ENCODE peak calls at places on chromosomes 11 and 22, in six cellular contexts. One of them, this sample, is unnamed.

GRCh38 chr11:72598901-72599300 is 75.3 kb downstream of the PDE2A start:
- DNase-seq in mesendoderm: peak; percentile 71
- DNase-seq in H1: peak; percentile 70
- DNase-seq in neuronal stem cell: peak; percentile 37
- DNase-seq in H9: peak; percentile 77
- DNase-seq in IMR-90: peak; percentile 21
- DNase-seq in this sample: peak; percentile 63

GRCh38 chr11:61914471-61915171 is 2.7 kb downstream of the RAB3IL1 start:
- DNase-seq in H9: no peak
- DNase-seq in mesendoderm: no peak
- DNase-seq in IMR-90: no peak
- DNase-seq in H1: no peak
- DNase-seq in neuronal stem cell: no peak
- DNase-seq in this sample: no peak

GRCh38 chr22:28397324-28397723 is 282.3 kb downstream of the TTC28 start:
- DNase-seq in neuronal stem cell: no peak
- DNase-seq in H1: no peak
- DNase-seq in IMR-90: no peak
- DNase-seq in mesendoderm: no peak
- DNase-seq in H9: no peak
- DNase-seq in this sample: peak; percentile 34

GRCh38 chr11:69445131-69445470 is 36.4 kb upstream of the LINC01488 start:
- DNase-seq in IMR-90: no peak
- DNase-seq in H9: no peak
- DNase-seq in neuronal stem cell: no peak
- DNase-seq in H1: no peak
- DNase-seq in mesendoderm: no peak
- DNase-seq in this sample: no peak

GRCh38 chr22:20569059-20570058 is 61.9 kb downstream of the MED15 start:
- DNase-seq in neuronal stem cell: no peak
- DNase-seq in IMR-90: peak; percentile 99
- DNase-seq in H9: no peak
- DNase-seq in H1: no peak
- DNase-seq in mesendoderm: no peak
- DNase-seq in this sample: peak; percentile 98

GRCh38 chr11:18540207-18541009 is 13.7 kb upstream of the TSG101 start:
- DNase-seq in neuronal stem cell: no peak
- DNase-seq in H1: no peak
- DNase-seq in mesendoderm: peak; percentile 21
- DNase-seq in IMR-90: peak; percentile 25
- DNase-seq in H9: no peak
- DNase-seq in this sample: peak; percentile 21

GRCh38 chr22:43094085-43094484 is 4.9 kb upstream of the TTLL1 start:
- DNase-seq in H1: no peak
- DNase-seq in H9: peak; percentile 57
- DNase-seq in neuronal stem cell: no peak
- DNase-seq in IMR-90: peak; percentile 18
- DNase-seq in mesendoderm: peak; percentile 44
- DNase-seq in this sample: no peak

GRCh38 chr11:36186340-36186739 is 102.9 kb downstream of the COMMD9 start:
- DNase-seq in mesendoderm: no peak
- DNase-seq in IMR-90: peak; percentile 87
- DNase-seq in H9: no peak
- DNase-seq in H1: no peak
- DNase-seq in neuronal stem cell: no peak
- DNase-seq in this sample: no peak

GRCh38 chr11:130580372-130580771 is 131.9 kb downstream of the ADAMTS15 start:
- DNase-seq in neuronal stem cell: peak; percentile 71
- DNase-seq in H1: no peak
- DNase-seq in mesendoderm: peak; percentile 97
- DNase-seq in H9: peak; percentile 76
- DNase-seq in IMR-90: peak; percentile 84
- DNase-seq in this sample: peak; percentile 50

GRCh38 chr22:50400931-50401330 is 57.8 kb downstream of the PPP6R2 start:
- DNase-seq in H1: no peak
- DNase-seq in H9: no peak
- DNase-seq in IMR-90: no peak
- DNase-seq in mesendoderm: no peak
- DNase-seq in neuronal stem cell: no peak
- DNase-seq in this sample: no peak

GRCh38 chr11:123235117-123235686 is 40.2 kb upstream of the CLMP start:
- DNase-seq in IMR-90: no peak
- DNase-seq in mesendoderm: peak; percentile 61
- DNase-seq in H9: peak; percentile 76
- DNase-seq in H1: peak; percentile 89
- DNase-seq in neuronal stem cell: no peak
- DNase-seq in this sample: no peak

GRCh38 chr11:61052182-61052972 is 49.9 kb upstream of the CD5 start:
- DNase-seq in neuronal stem cell: no peak
- DNase-seq in H1: no peak
- DNase-seq in H9: no peak
- DNase-seq in IMR-90: no peak
- DNase-seq in mesendoderm: no peak
- DNase-seq in this sample: no peak

GRCh38 chr11:96185220-96185768 is 157.7 kb downstream of the MAML2 start:
- DNase-seq in H9: no peak
- DNase-seq in IMR-90: no peak
- DNase-seq in H1: no peak
- DNase-seq in mesendoderm: no peak
- DNase-seq in neuronal stem cell: no peak
- DNase-seq in this sample: no peak

GRCh38 chr11:111735262-111736116 is 30.7 kb downstream of the PPP2R1B start:
- DNase-seq in mesendoderm: peak; percentile 65
- DNase-seq in H9: no peak
- DNase-seq in H1: no peak
- DNase-seq in IMR-90: peak; percentile 99
- DNase-seq in neuronal stem cell: no peak
- DNase-seq in this sample: peak; percentile 99

GRCh38 chr11:132586801-132587200 is 945.5 kb downstream of the OPCML start:
- DNase-seq in IMR-90: peak; percentile 50
- DNase-seq in H9: no peak
- DNase-seq in neuronal stem cell: no peak
- DNase-seq in H1: no peak
- DNase-seq in mesendoderm: no peak
- DNase-seq in this sample: no peak

GRCh38 chr11:64564947-64565889 is 25.8 kb upstream of the SLC22A12 start:
- DNase-seq in IMR-90: no peak
- DNase-seq in H9: peak; percentile 91
- DNase-seq in neuronal stem cell: no peak
- DNase-seq in mesendoderm: peak; percentile 83
- DNase-seq in H1: peak; percentile 73
- DNase-seq in this sample: no peak

GRCh38 chr11:36391062-36391461 is 95.0 kb downstream of the PRR5L start:
- DNase-seq in H9: no peak
- DNase-seq in H1: no peak
- DNase-seq in neuronal stem cell: no peak
- DNase-seq in IMR-90: no peak
- DNase-seq in mesendoderm: no peak
- DNase-seq in this sample: no peak

GRCh38 chr11:5339771-5340322 is 3.5 kb downstream of the OR51B5 start:
- DNase-seq in IMR-90: no peak
- DNase-seq in neuronal stem cell: no peak
- DNase-seq in H1: no peak
- DNase-seq in mesendoderm: no peak
- DNase-seq in H9: no peak
- DNase-seq in this sample: no peak

GRCh38 chr11:7604331-7604973 is 68.8 kb downstream of the CYB5R2 start:
- DNase-seq in H9: no peak
- DNase-seq in neuronal stem cell: no peak
- DNase-seq in H1: no peak
- DNase-seq in IMR-90: no peak
- DNase-seq in mesendoderm: no peak
- DNase-seq in this sample: no peak
- H2BK120ac ChIP-seq in H9: no peak overlapping the region
- H2BK120ac ChIP-seq in neuronal stem cell: no peak overlapping the region
- H2BK120ac ChIP-seq in H1: no peak overlapping the region
- H2BK120ac ChIP-seq in IMR-90: no peak overlapping the region
- H2BK120ac ChIP-seq in mesendoderm: peak overlapping the region; percentile 45
- H2BK120ac ChIP-seq in this sample: no peak overlapping the region

GRCh38 chr11:9075441-9076000 is 15.9 kb downstream of the SCUBE2 start:
- DNase-seq in H1: no peak
- DNase-seq in IMR-90: no peak
- DNase-seq in mesendoderm: no peak
- DNase-seq in H9: no peak
- DNase-seq in neuronal stem cell: no peak
- DNase-seq in this sample: no peak
- H3K23ac ChIP-seq in H1: no peak overlapping the region
- H3K23ac ChIP-seq in IMR-90: no peak overlapping the region
- H3K23ac ChIP-seq in mesendoderm: no peak overlapping the region
- H3K23ac ChIP-seq in H9: no peak overlapping the region
- H3K23ac ChIP-seq in neuronal stem cell: peak overlapping the region; percentile 16
- H3K23ac ChIP-seq in this sample: no peak overlapping the region

GRCh38 chr11:128335729-128336128 is 251.6 kb downstream of the ETS1 start:
- DNase-seq in IMR-90: no peak
- DNase-seq in H1: no peak
- DNase-seq in H9: no peak
- DNase-seq in mesendoderm: no peak
- DNase-seq in neuronal stem cell: no peak
- DNase-seq in this sample: no peak
- H2BK120ac ChIP-seq in IMR-90: peak overlapping the region; percentile 3
- H2BK120ac ChIP-seq in H1: no peak overlapping the region
- H2BK120ac ChIP-seq in H9: no peak overlapping the region
- H2BK120ac ChIP-seq in mesendoderm: no peak overlapping the region
- H2BK120ac ChIP-seq in neuronal stem cell: no peak overlapping the region
- H2BK120ac ChIP-seq in this sample: no peak overlapping the region

GRCh38 chr22:29870574-29870973 is 12.4 kb upstream of the MTMR3 start:
- DNase-seq in H1: no peak
- DNase-seq in mesendoderm: no peak
- DNase-seq in IMR-90: no peak
- DNase-seq in neuronal stem cell: no peak
- DNase-seq in H9: no peak
- DNase-seq in this sample: no peak
- H3K23ac ChIP-seq in H1: no peak overlapping the region
- H3K23ac ChIP-seq in mesendoderm: no peak overlapping the region
- H3K23ac ChIP-seq in IMR-90: no peak overlapping the region
- H3K23ac ChIP-seq in neuronal stem cell: no peak overlapping the region
- H3K23ac ChIP-seq in H9: no peak overlapping the region
- H3K23ac ChIP-seq in this sample: no peak overlapping the region

GRCh38 chr22:36767035-36767775 is 8.7 kb downstream of the IFT27 start:
- DNase-seq in H1: no peak
- DNase-seq in IMR-90: no peak
- DNase-seq in mesendoderm: no peak
- DNase-seq in neuronal stem cell: no peak
- DNase-seq in H9: peak; percentile 10
- DNase-seq in this sample: no peak
- H2BK120ac ChIP-seq in H1: no peak overlapping the region
- H2BK120ac ChIP-seq in IMR-90: no peak overlapping the region
- H2BK120ac ChIP-seq in mesendoderm: no peak overlapping the region
- H2BK120ac ChIP-seq in neuronal stem cell: no peak overlapping the region
- H2BK120ac ChIP-seq in H9: no peak overlapping the region
- H2BK120ac ChIP-seq in this sample: no peak overlapping the region

GRCh38 chr22:42001706-42002105 is 3.1 kb downstream of the WBP2NL start:
- DNase-seq in mesendoderm: no peak
- DNase-seq in neuronal stem cell: no peak
- DNase-seq in IMR-90: no peak
- DNase-seq in H1: no peak
- DNase-seq in H9: no peak
- DNase-seq in this sample: no peak

GRCh38 chr22:41998361-41999261 is at the start of gene WBP2NL:
- DNase-seq in neuronal stem cell: no peak
- DNase-seq in H9: no peak
- DNase-seq in H1: no peak
- DNase-seq in IMR-90: peak; percentile 51
- DNase-seq in mesendoderm: no peak
- DNase-seq in this sample: no peak

GRCh38 chr22:41996826-41997225 is 1.8 kb upstream of the WBP2NL start:
- DNase-seq in mesendoderm: no peak
- DNase-seq in H9: no peak
- DNase-seq in neuronal stem cell: no peak
- DNase-seq in H1: no peak
- DNase-seq in IMR-90: no peak
- DNase-seq in this sample: no peak

GRCh38 chr22:42000466-42000865 is 1.9 kb downstream of the WBP2NL start:
- DNase-seq in neuronal stem cell: no peak
- DNase-seq in H1: no peak
- DNase-seq in mesendoderm: no peak
- DNase-seq in H9: no peak
- DNase-seq in IMR-90: no peak
- DNase-seq in this sample: no peak

DNA sequence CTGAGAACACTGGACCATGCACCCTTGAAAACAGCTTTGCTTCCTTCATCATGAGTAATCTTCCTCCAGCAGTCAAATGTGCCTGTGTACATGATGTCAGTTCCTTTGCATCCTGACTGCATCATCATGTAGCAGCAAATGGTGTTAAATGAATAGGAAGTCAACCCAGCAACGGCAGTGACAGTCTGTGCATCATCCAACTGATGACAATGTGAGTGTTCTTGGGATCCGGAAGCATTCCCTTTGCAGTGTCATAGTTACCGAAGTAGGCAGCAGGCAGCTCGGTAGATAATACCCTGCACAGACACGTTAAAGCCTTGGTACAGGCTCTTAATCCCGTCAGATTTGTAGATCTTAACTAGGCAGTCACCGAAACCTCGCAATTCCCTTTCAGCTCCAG is 2.5 kb downstream of the WBP2NL start:
- DNase-seq in mesendoderm: no peak
- DNase-seq in H1: no peak
- DNase-seq in H9: no peak
- DNase-seq in IMR-90: peak; percentile 56
- DNase-seq in neuronal stem cell: no peak
- DNase-seq in this sample: peak; percentile 21
- H3K23ac ChIP-seq in mesendoderm: no peak overlapping the region
- H3K23ac ChIP-seq in H1: no peak overlapping the region
- H3K23ac ChIP-seq in H9: no peak overlapping the region
- H3K23ac ChIP-seq in IMR-90: no peak overlapping the region
- H3K23ac ChIP-seq in neuronal stem cell: no peak overlapping the region
- H3K23ac ChIP-seq in this sample: no peak overlapping the region

GRCh38 chr11:37511425-37511933 is 913.4 kb upstream of the RAG2 start:
- DNase-seq in neuronal stem cell: no peak
- DNase-seq in H9: no peak
- DNase-seq in IMR-90: peak; percentile 63
- DNase-seq in H1: no peak
- DNase-seq in mesendoderm: no peak
- DNase-seq in this sample: peak; percentile 28

GRCh38 chr11:37506516-37506915 is 908.5 kb upstream of the RAG2 start:
- DNase-seq in H9: no peak
- DNase-seq in mesendoderm: peak; percentile 28
- DNase-seq in IMR-90: no peak
- DNase-seq in H1: no peak
- DNase-seq in neuronal stem cell: no peak
- DNase-seq in this sample: no peak

GRCh38 chr11:37505406-37505805 is 907.4 kb upstream of the RAG2 start:
- DNase-seq in H9: no peak
- DNase-seq in mesendoderm: peak; percentile 73
- DNase-seq in H1: no peak
- DNase-seq in IMR-90: no peak
- DNase-seq in neuronal stem cell: peak; percentile 1
- DNase-seq in this sample: no peak

GRCh38 chr11:37512156-37512780 is 914.2 kb upstream of the RAG2 start:
- DNase-seq in neuronal stem cell: no peak
- DNase-seq in IMR-90: no peak
- DNase-seq in H1: no peak
- DNase-seq in mesendoderm: no peak
- DNase-seq in H9: no peak
- DNase-seq in this sample: no peak

GRCh38 chr11:37509471-37509870 is 911.4 kb upstream of the RAG2 start:
- DNase-seq in H9: no peak
- DNase-seq in H1: no peak
- DNase-seq in IMR-90: no peak
- DNase-seq in neuronal stem cell: no peak
- DNase-seq in mesendoderm: no peak
- DNase-seq in this sample: no peak
- H2BK120ac ChIP-seq in H9: no peak overlapping the region
- H2BK120ac ChIP-seq in H1: no peak overlapping the region
- H2BK120ac ChIP-seq in IMR-90: peak overlapping the region; percentile 25
- H2BK120ac ChIP-seq in neuronal stem cell: no peak overlapping the region
- H2BK120ac ChIP-seq in mesendoderm: no peak overlapping the region
- H2BK120ac ChIP-seq in this sample: no peak overlapping the region